ENCODE peak calls at places on chromosomes 16 and 17, in nine cellular contexts. P is astrocyte, X is stomach, S is A673, B is MM.1S, W is breast epithelium, G is esophagus squamous epithelium, I is right lobe of liver, K is thoracic aorta. Z is an unnamed sample.
A peak's percentile ranks its signal among the peaks of the same experiment; 100 is the strongest.

GRCh38 chr16:85718682-85719081 is 29.9 kb upstream of the GINS2 start:
- DNase-seq in W (no peak), B (peak; percentile 7), G (no peak), X (peak; percentile 34), P (no peak), K (no peak), S (peak; percentile 29), I (no peak), Z (peak; percentile 76)

GRCh38 chr16:30762991-30763725 is 1.0 kb downstream of the RNF40 start:
- DNase-seq in I (no peak), S (no peak), B (no peak), X (no peak), P (no peak), K (no peak), W (no peak), G (no peak), Z (no peak)

GRCh38 chr17:5788266-5788900 is 204.1 kb upstream of the NLRP1 start:
- DNase-seq in X (no peak), K (no peak), G (no peak), P (peak; percentile 39), B (no peak), S (no peak), W (no peak), I (no peak), Z (no peak)

GRCh38 chr17:32191306-32191705 is 49.0 kb downstream of the RHOT1 start:
- DNase-seq in G (no peak), P (peak; percentile 27), B (no peak), I (no peak), S (no peak), K (no peak), X (no peak), W (no peak), Z (no peak)

GRCh38 chr17:4378626-4379025 is 12.2 kb upstream of the UBE2G1 start:
- DNase-seq in K (no peak), I (no peak), G (no peak), S (no peak), B (no peak), P (no peak), W (no peak), X (no peak), Z (no peak)

GRCh38 chr16:3787924-3788661 is 70.8 kb upstream of the TRAP1 start:
- DNase-seq in B (no peak), P (no peak), W (no peak), G (no peak), I (no peak), S (no peak), X (no peak), K (no peak), Z (no peak)

GRCh38 chr17:57211543-57211942 is 44.8 kb upstream of the MSI2 start:
- DNase-seq in K (no peak), S (no peak), B (no peak), W (no peak), I (no peak), G (no peak), X (no peak), P (peak; percentile 57), Z (no peak)

GRCh38 chr17:9568957-9569588 is 6.5 kb downstream of the STX8 start:
- DNase-seq in S (no peak), B (no peak), G (no peak), K (no peak), X (no peak), W (no peak), P (no peak), I (no peak), Z (no peak)

GRCh38 chr17:73476890-73477350 is 165.1 kb upstream of the CDC42EP4 start:
- DNase-seq in B (no peak), K (no peak), G (no peak), I (no peak), S (no peak), X (no peak), P (no peak), W (no peak), Z (no peak)

GRCh38 chr17:74738051-74738996 is 1.3 kb downstream of the RAB37 start:
- DNase-seq in B (peak; percentile 74), P (no peak), S (no peak), K (no peak), X (peak; percentile 65), W (no peak), G (no peak), I (no peak), Z (no peak)

GRCh38 chr16:12775689-12776236 is 27.9 kb downstream of the CPPED1 start:
- DNase-seq in I (no peak), K (no peak), P (no peak), X (no peak), S (no peak), G (no peak), B (no peak), W (no peak), Z (no peak)

GRCh38 chr16:70331588-70332358 is 14.9 kb upstream of the DDX19A start:
- DNase-seq in S (peak; percentile 47), I (no peak), B (no peak), G (no peak), P (no peak), W (no peak), K (no peak), X (no peak), Z (no peak)

GRCh38 chr16:53053967-53054669 is 673 bp upstream of the CHD9 start:
- DNase-seq in X (peak; percentile 57), G (no peak), W (no peak), P (no peak), K (no peak), I (peak; percentile 69), B (peak; percentile 48), S (peak; percentile 48), Z (peak; percentile 55)

GRCh38 chr17:81961087-81961514 is at the start of gene NOTUM:
- DNase-seq in X (no peak), I (no peak), P (no peak), K (no peak), S (peak; percentile 67), B (no peak), W (no peak), G (no peak), Z (no peak)
- TF ChIP-seq CTCF in X (no peak), I (no peak), P (no peak), K (no peak), S (peak; percentile 13), B (no peak), W (no peak), G (no peak), Z (no peak)

DNA sequence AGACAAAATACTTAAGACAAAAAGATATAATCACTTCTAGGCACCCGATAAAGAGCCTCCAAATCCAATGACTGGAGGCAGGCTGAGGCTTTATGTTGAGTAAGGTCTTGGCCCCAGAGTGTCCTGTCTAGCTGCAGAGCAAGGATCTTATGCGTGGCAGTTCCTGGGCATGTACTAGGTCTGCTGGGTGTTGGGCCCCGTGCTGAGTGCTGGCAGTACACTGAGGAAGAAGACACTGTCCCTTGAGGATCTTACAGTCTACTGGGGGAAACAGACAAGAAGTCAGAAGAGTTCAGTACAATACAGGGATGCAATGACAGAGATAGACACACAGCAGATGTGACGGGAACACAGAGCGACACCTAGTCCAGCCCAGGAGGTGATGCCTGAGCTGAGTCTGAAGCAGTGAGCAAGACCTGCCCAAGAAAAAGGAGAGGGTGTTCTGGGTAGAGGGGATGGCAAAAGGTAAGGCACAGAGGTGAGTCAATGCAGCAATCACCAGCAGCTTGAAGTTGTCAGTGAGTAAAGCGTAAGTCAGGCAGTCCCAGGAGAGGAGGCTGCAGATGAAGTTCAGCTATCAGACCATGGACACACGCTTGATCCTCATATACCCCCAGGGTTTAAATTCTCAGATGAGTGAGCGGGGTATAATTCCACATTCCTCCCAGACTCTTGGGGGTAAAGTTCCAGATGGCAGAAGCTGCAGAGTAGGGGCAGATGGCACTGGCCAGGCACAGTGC is 18.1 kb downstream of the MAP3K14 start:
- DNase-seq in I (no peak), W (no peak), B (no peak), S (no peak), K (no peak), P (no peak), G (no peak), X (no peak), Z (no peak)
- H3K4me1 ChIP-seq in I (peaks cover 33% of the 10 kb centered on the region), W (peaks cover 41% of the 10 kb centered on the region), B (peaks cover 21% of the 10 kb centered on the region), S (peaks cover 3% of the 10 kb centered on the region), K (peaks cover 83% of the 10 kb centered on the region), P (peaks cover 49% of the 10 kb centered on the region), G (peaks cover 63% of the 10 kb centered on the region), X (peaks cover 99% of the 10 kb centered on the region), Z (peaks cover 18% of the 10 kb centered on the region)

DNA sequence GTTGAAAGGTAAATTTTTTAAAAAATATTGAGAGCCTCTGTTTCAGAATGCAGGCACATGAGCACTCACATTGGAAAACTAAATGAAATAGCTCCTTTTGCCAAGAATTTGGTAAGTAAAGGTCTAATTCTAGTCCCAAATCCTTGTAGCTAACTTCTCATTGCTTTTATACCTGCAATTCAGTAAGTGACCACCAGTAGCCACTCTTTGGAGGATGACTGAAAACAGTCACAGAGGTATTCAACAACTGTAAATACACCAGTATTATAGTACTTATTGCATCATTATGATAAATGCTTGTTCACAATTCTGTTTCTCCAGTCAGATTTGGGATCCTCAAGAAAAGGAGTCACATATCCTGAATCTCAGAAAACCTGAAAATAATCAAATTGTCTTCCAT is 562.4 kb upstream of the CDH11 start:
- DNase-seq in G (no peak), K (no peak), B (no peak), W (no peak), I (no peak), S (no peak), X (no peak), P (no peak), Z (no peak)
- TF ChIP-seq CTCF in G (no peak), K (no peak), B (peak; percentile 15), W (no peak), I (no peak), S (peak; percentile 28), X (no peak), P (peak; percentile 19), Z (no peak)

GRCh38 chr16:21997693-21998480 is 3.0 kb downstream of the PDZD9 start:
- DNase-seq in S (peak; percentile 32), B (no peak), G (no peak), I (no peak), K (no peak), W (no peak), X (no peak), P (no peak), Z (no peak)

GRCh38 chr16:22003195-22003594 is 2.3 kb upstream of the PDZD9 start:
- DNase-seq in P (no peak), X (no peak), B (no peak), W (no peak), I (no peak), S (no peak), K (no peak), G (no peak), Z (no peak)

GRCh38 chr16:22005746-22006145 is 2.2 kb upstream of the MOSMO start:
- DNase-seq in W (no peak), G (no peak), I (no peak), P (no peak), B (no peak), X (no peak), S (no peak), K (no peak), Z (no peak)

GRCh38 chr16:22004321-22004720 is 3.4 kb upstream of the PDZD9 start:
- DNase-seq in P (no peak), B (no peak), G (no peak), I (no peak), S (no peak), W (no peak), K (no peak), X (no peak), Z (no peak)

DNA sequence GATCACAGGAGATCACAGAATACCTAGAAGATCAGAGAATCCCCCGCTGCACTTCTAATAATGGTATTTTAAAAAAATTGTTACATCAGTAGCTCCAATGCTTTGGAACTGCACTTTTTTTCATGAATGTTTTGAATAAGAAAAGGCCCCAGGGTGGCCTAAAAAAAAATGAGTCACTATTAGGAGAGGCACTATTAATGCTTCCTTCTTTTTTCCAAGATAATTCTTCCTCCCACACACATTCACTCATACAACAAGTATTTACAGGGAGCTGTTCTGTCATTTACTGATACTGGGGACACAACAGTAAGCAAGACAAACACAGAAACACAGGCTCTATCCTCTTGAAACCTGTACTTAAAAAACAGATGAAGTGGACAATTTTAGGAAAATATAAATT is 675 bp upstream of the PDZD9 start:
- DNase-seq in P (peak; percentile 29), S (peak; percentile 34), X (no peak), W (no peak), B (no peak), K (no peak), G (no peak), I (no peak), Z (no peak)
- H3K4me1 ChIP-seq in P (peaks cover 3% of the 10 kb centered on the region), S (no peaks in the 10 kb centered on the region), X (peaks cover 15% of the 10 kb centered on the region), W (peaks cover 10% of the 10 kb centered on the region), B (no peaks in the 10 kb centered on the region), K (peaks cover 11% of the 10 kb centered on the region), G (no peaks in the 10 kb centered on the region), I (no peaks in the 10 kb centered on the region), Z (no peaks in the 10 kb centered on the region)